ENCODE peak calls at places on chromosome 9, in ten cellular contexts. G, E, U, H, S, Q, M, X, A and W are unnamed samples.

GRCh38 chr9:131228988-131229387 is 47.3 kb downstream of the FAM78A start:
- DNase-seq in G (no peak), E (no peak), U (no peak), H (no peak), S (no peak), Q (peak; percentile 93), M (no peak), X (no peak), A (no peak), W (no peak)

GRCh38 chr9:21611896-21612295 is 129.8 kb upstream of the IFNE start:
- DNase-seq in G (no peak), E (no peak), U (peak; percentile 40), H (no peak), S (peak; percentile 15), Q (no peak), M (no peak), X (no peak), A (no peak), W (no peak)

GRCh38 chr9:131033269-131034224 is 24.6 kb downstream of the LAMC3 start:
- DNase-seq in G (no peak), E (no peak), U (no peak), H (no peak), S (no peak), Q (no peak), M (no peak), X (no peak), A (no peak), W (no peak)

GRCh38 chr9:124038239-124038638 is 26.7 kb downstream of the LHX2 start:
- DNase-seq in G (no peak), E (no peak), U (no peak), H (no peak), S (no peak), Q (no peak), M (no peak), X (no peak), A (no peak), W (no peak)

GRCh38 chr9:34986541-34987047 is 3.0 kb upstream of the DNAJB5 start:
- DNase-seq in G (no peak), E (peak; percentile 82), U (peak; percentile 54), H (peak; percentile 37), S (peak; percentile 38), Q (no peak), M (peak; percentile 22), X (no peak), A (no peak), W (no peak)

GRCh38 chr9:105911104-105911911 is 217.0 kb downstream of the TMEM38B start:
- DNase-seq in G (peak; percentile 74), E (no peak), U (no peak), H (no peak), S (no peak), Q (no peak), M (no peak), X (peak; percentile 27), A (no peak), W (no peak)

GRCh38 chr9:95239071-95239470 is 78.4 kb downstream of the FANCC start:
- DNase-seq in G (no peak), E (no peak), U (no peak), H (no peak), S (no peak), Q (no peak), M (no peak), X (no peak), A (no peak), W (no peak)

GRCh38 chr9:88949961-88950340 is 41.3 kb upstream of the S1PR3 start:
- DNase-seq in G (no peak), E (no peak), U (peak; percentile 12), H (no peak), S (no peak), Q (peak; percentile 33), M (no peak), X (peak; percentile 9), A (no peak), W (no peak)